ENCODE peak calls at places on chromosomes 16 and 17, in six cellular contexts. One of them, this sample, is unnamed. For H3K4me1, the result is how much of the 10 kb centered on the place peaks cover.

GRCh38 chr16:56880685-56881084 is 15.7 kb downstream of the SLC12A3 start:
- DNase-seq in tibial artery: no peak
- DNase-seq in GM12878: no peak
- DNase-seq in CD4-positive, alpha-beta memory T cell: no peak
- DNase-seq in mucosa of descending colon: no peak
- DNase-seq in astrocyte: no peak
- DNase-seq in this sample: no peak

GRCh38 chr16:24728891-24729242 is 584 bp upstream of the TNRC6A start:
- DNase-seq in tibial artery: no peak
- DNase-seq in GM12878: no peak
- DNase-seq in CD4-positive, alpha-beta memory T cell: no peak
- DNase-seq in mucosa of descending colon: no peak
- DNase-seq in astrocyte: no peak
- DNase-seq in this sample: no peak

GRCh38 chr17:76683011-76683755 is 27.6 kb downstream of the MXRA7 start:
- DNase-seq in tibial artery: no peak
- DNase-seq in GM12878: no peak
- DNase-seq in CD4-positive, alpha-beta memory T cell: no peak
- DNase-seq in mucosa of descending colon: no peak
- DNase-seq in astrocyte: no peak
- DNase-seq in this sample: no peak

GRCh38 chr16:50624449-50624782 is 56.7 kb downstream of the SNX20 start:
- DNase-seq in tibial artery: no peak
- DNase-seq in GM12878: no peak
- DNase-seq in CD4-positive, alpha-beta memory T cell: no peak
- DNase-seq in mucosa of descending colon: no peak
- DNase-seq in astrocyte: no peak
- DNase-seq in this sample: no peak

GRCh38 chr17:19716108-19717030 is at the start of gene SLC47A2:
- DNase-seq in tibial artery: no peak
- DNase-seq in GM12878: no peak
- DNase-seq in CD4-positive, alpha-beta memory T cell: no peak
- DNase-seq in mucosa of descending colon: no peak
- DNase-seq in astrocyte: no peak
- DNase-seq in this sample: no peak

GRCh38 chr17:73485130-73485529 is 159.1 kb downstream of the SDK2 start:
- DNase-seq in tibial artery: no peak
- DNase-seq in GM12878: no peak
- DNase-seq in CD4-positive, alpha-beta memory T cell: no peak
- DNase-seq in mucosa of descending colon: no peak
- DNase-seq in astrocyte: no peak
- DNase-seq in this sample: no peak

GRCh38 chr17:69880591-69881112 is 194.4 kb upstream of the KCNJ16 start:
- DNase-seq in tibial artery: no peak
- DNase-seq in GM12878: no peak
- DNase-seq in CD4-positive, alpha-beta memory T cell: no peak
- DNase-seq in mucosa of descending colon: no peak
- DNase-seq in astrocyte: no peak
- DNase-seq in this sample: no peak

GRCh38 chr17:81329279-81329926 is 34.3 kb upstream of the SLC38A10 start:
- DNase-seq in tibial artery: peak
- DNase-seq in GM12878: no peak
- DNase-seq in CD4-positive, alpha-beta memory T cell: no peak
- DNase-seq in mucosa of descending colon: peak
- DNase-seq in astrocyte: peak
- DNase-seq in this sample: peak

GRCh38 chr17:73773702-73774101 is 129.5 kb upstream of the SDK2 start:
- DNase-seq in tibial artery: no peak
- DNase-seq in GM12878: no peak
- DNase-seq in CD4-positive, alpha-beta memory T cell: no peak
- DNase-seq in mucosa of descending colon: no peak
- DNase-seq in astrocyte: no peak
- DNase-seq in this sample: no peak

GRCh38 chr16:13873835-13874438 is 46.0 kb upstream of the ERCC4 start:
- DNase-seq in tibial artery: no peak
- DNase-seq in GM12878: no peak
- DNase-seq in CD4-positive, alpha-beta memory T cell: no peak
- DNase-seq in mucosa of descending colon: no peak
- DNase-seq in astrocyte: no peak
- DNase-seq in this sample: no peak

GRCh38 chr17:73743802-73744201 is 99.6 kb upstream of the SDK2 start:
- DNase-seq in tibial artery: no peak
- DNase-seq in GM12878: no peak
- DNase-seq in CD4-positive, alpha-beta memory T cell: no peak
- DNase-seq in mucosa of descending colon: peak
- DNase-seq in astrocyte: no peak
- DNase-seq in this sample: peak

GRCh38 chr16:85027968-85028637 is 508 bp downstream of the KIAA0513 start:
- DNase-seq in tibial artery: no peak
- DNase-seq in GM12878: no peak
- DNase-seq in CD4-positive, alpha-beta memory T cell: no peak
- DNase-seq in mucosa of descending colon: peak
- DNase-seq in astrocyte: no peak
- DNase-seq in this sample: peak

GRCh38 chr16:48366165-48367093 is 18.8 kb downstream of the SIAH1 start:
- DNase-seq in tibial artery: peak
- DNase-seq in GM12878: peak
- DNase-seq in CD4-positive, alpha-beta memory T cell: peak
- DNase-seq in mucosa of descending colon: peak
- DNase-seq in astrocyte: peak
- DNase-seq in this sample: no peak

GRCh38 chr16:57863434-57864160 is 61.3 kb upstream of the KIFC3 start:
- DNase-seq in tibial artery: peak
- DNase-seq in GM12878: no peak
- DNase-seq in CD4-positive, alpha-beta memory T cell: no peak
- DNase-seq in mucosa of descending colon: peak
- DNase-seq in astrocyte: peak
- DNase-seq in this sample: peak

GRCh38 chr16:48597563-48598392 is 12.2 kb downstream of the N4BP1 start:
- DNase-seq in tibial artery: no peak
- DNase-seq in GM12878: no peak
- DNase-seq in CD4-positive, alpha-beta memory T cell: no peak
- DNase-seq in mucosa of descending colon: no peak
- DNase-seq in astrocyte: no peak
- DNase-seq in this sample: no peak

GRCh38 chr17:57586099-57586702 is 158.9 kb downstream of the CCDC182 start:
- DNase-seq in tibial artery: no peak
- DNase-seq in GM12878: no peak
- DNase-seq in CD4-positive, alpha-beta memory T cell: no peak
- DNase-seq in mucosa of descending colon: no peak
- DNase-seq in astrocyte: no peak
- DNase-seq in this sample: no peak

GRCh38 chr17:67433248-67433924 is 56.3 kb downstream of the PITPNC1 start:
- DNase-seq in tibial artery: no peak
- DNase-seq in GM12878: no peak
- DNase-seq in CD4-positive, alpha-beta memory T cell: no peak
- DNase-seq in mucosa of descending colon: no peak
- DNase-seq in astrocyte: no peak
- DNase-seq in this sample: no peak

GRCh38 chr16:3020247-3020603 is at the start of gene TNFRSF12A:
- DNase-seq in tibial artery: peak
- DNase-seq in GM12878: no peak
- DNase-seq in CD4-positive, alpha-beta memory T cell: peak
- DNase-seq in mucosa of descending colon: peak
- DNase-seq in astrocyte: peak
- DNase-seq in this sample: peak

GRCh38 chr17:75067856-75068255 is 19.9 kb upstream of the SLC16A5 start:
- DNase-seq in tibial artery: no peak
- DNase-seq in GM12878: no peak
- DNase-seq in CD4-positive, alpha-beta memory T cell: peak
- DNase-seq in mucosa of descending colon: no peak
- DNase-seq in astrocyte: no peak
- DNase-seq in this sample: no peak

GRCh38 chr17:40139566-40140058 is 725 bp upstream of the CASC3 start:
- DNase-seq in tibial artery: no peak
- DNase-seq in GM12878: no peak
- DNase-seq in CD4-positive, alpha-beta memory T cell: no peak
- DNase-seq in mucosa of descending colon: peak
- DNase-seq in astrocyte: no peak
- DNase-seq in this sample: no peak

GRCh38 chr17:43475494-43476089 is 8.2 kb upstream of the DHX8 start:
- DNase-seq in tibial artery: no peak
- DNase-seq in GM12878: no peak
- DNase-seq in CD4-positive, alpha-beta memory T cell: no peak
- DNase-seq in mucosa of descending colon: no peak
- DNase-seq in astrocyte: no peak
- DNase-seq in this sample: no peak

GRCh38 chr16:4882633-4883285 is 35.5 kb downstream of the UBN1 start:
- DNase-seq in tibial artery: no peak
- DNase-seq in GM12878: no peak
- DNase-seq in CD4-positive, alpha-beta memory T cell: no peak
- DNase-seq in mucosa of descending colon: no peak
- DNase-seq in astrocyte: peak
- DNase-seq in this sample: no peak

GRCh38 chr17:83109793-83110645 is 30.6 kb downstream of the METRNL start:
- DNase-seq in tibial artery: peak
- DNase-seq in GM12878: no peak
- DNase-seq in CD4-positive, alpha-beta memory T cell: no peak
- DNase-seq in mucosa of descending colon: peak
- DNase-seq in astrocyte: peak
- DNase-seq in this sample: peak

GRCh38 chr17:16419929-16420271 is 4.5 kb downstream of the TRPV2 start:
- DNase-seq in tibial artery: no peak
- DNase-seq in GM12878: no peak
- DNase-seq in CD4-positive, alpha-beta memory T cell: peak
- DNase-seq in mucosa of descending colon: peak
- DNase-seq in astrocyte: peak
- DNase-seq in this sample: no peak

GRCh38 chr16:9345889-9346288 is 254.4 kb downstream of the HAPSTR1 start:
- DNase-seq in tibial artery: no peak
- DNase-seq in GM12878: no peak
- DNase-seq in CD4-positive, alpha-beta memory T cell: no peak
- DNase-seq in mucosa of descending colon: no peak
- DNase-seq in astrocyte: no peak
- DNase-seq in this sample: no peak

GRCh38 chr16:19384656-19385055 is 33.0 kb upstream of the TMC5 start:
- DNase-seq in tibial artery: no peak
- DNase-seq in GM12878: no peak
- DNase-seq in CD4-positive, alpha-beta memory T cell: no peak
- DNase-seq in mucosa of descending colon: peak
- DNase-seq in astrocyte: no peak
- DNase-seq in this sample: no peak

DNA sequence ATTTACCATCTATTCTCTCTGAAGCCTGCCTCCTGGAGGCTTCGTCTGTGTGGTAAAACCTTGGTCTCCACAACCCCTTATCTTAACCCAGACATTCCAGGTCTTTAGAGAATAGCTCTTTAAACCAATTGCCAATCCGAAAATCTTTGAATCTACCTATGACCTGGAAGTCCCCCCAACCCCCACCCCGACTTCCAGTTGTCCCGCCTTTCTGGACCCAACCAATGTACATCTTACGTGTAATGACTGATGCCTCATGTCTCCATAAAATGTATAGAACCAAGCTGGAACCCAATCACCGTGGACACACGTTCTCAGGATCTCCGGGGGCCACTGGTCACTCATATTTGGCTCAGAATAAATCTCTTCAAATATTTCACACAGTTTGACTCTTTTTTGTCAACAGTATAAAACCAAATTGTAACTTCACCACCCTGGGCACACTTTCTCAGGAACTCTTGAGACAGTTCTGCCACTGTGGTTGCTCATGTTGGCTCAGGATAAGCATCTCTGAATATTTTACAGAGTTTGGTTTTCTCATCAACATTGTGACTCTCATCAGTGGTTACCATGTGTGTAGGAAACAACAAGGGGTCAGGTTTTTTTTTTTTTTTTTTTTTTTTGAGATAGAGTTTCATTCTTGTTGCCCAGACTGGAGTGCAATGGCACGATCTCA is 18.1 kb upstream of the DNAH17 start:
- DNase-seq in tibial artery: no peak
- DNase-seq in GM12878: no peak
- DNase-seq in CD4-positive, alpha-beta memory T cell: no peak
- DNase-seq in mucosa of descending colon: no peak
- DNase-seq in astrocyte: no peak
- DNase-seq in this sample: no peak
- H3K4me1 ChIP-seq in tibial artery: under half
- H3K4me1 ChIP-seq in GM12878: under half
- H3K4me1 ChIP-seq in CD4-positive, alpha-beta memory T cell: under half
- H3K4me1 ChIP-seq in mucosa of descending colon: under half
- H3K4me1 ChIP-seq in astrocyte: under half
- H3K4me1 ChIP-seq in this sample: under half

GRCh38 chr17:8091033-8091687 is 3.6 kb upstream of the ALOX12B start:
- DNase-seq in tibial artery: no peak
- DNase-seq in GM12878: peak
- DNase-seq in CD4-positive, alpha-beta memory T cell: no peak
- DNase-seq in mucosa of descending colon: no peak
- DNase-seq in astrocyte: no peak
- DNase-seq in this sample: no peak
- H3K4me3 ChIP-seq in tibial artery: no peak
- H3K4me3 ChIP-seq in GM12878: no peak
- H3K4me3 ChIP-seq in CD4-positive, alpha-beta memory T cell: no peak
- H3K4me3 ChIP-seq in mucosa of descending colon: no peak
- H3K4me3 ChIP-seq in astrocyte: no peak
- H3K4me3 ChIP-seq in this sample: no peak

GRCh38 chr16:65667013-65667578 is 545.2 kb upstream of the CDH11 start:
- DNase-seq in tibial artery: no peak
- DNase-seq in GM12878: no peak
- DNase-seq in CD4-positive, alpha-beta memory T cell: no peak
- DNase-seq in mucosa of descending colon: no peak
- DNase-seq in astrocyte: peak
- DNase-seq in this sample: no peak
- H3K4me1 ChIP-seq in tibial artery: under half
- H3K4me1 ChIP-seq in GM12878: under half
- H3K4me1 ChIP-seq in CD4-positive, alpha-beta memory T cell: under half
- H3K4me1 ChIP-seq in mucosa of descending colon: under half
- H3K4me1 ChIP-seq in astrocyte: under half
- H3K4me1 ChIP-seq in this sample: under half

GRCh38 chr16:31441956-31442355 is 633 bp downstream of the ZNF843 start:
- DNase-seq in tibial artery: no peak
- DNase-seq in GM12878: no peak
- DNase-seq in CD4-positive, alpha-beta memory T cell: no peak
- DNase-seq in mucosa of descending colon: no peak
- DNase-seq in astrocyte: no peak
- DNase-seq in this sample: peak
- H3K4me3 ChIP-seq in tibial artery: peak
- H3K4me3 ChIP-seq in GM12878: no peak
- H3K4me3 ChIP-seq in CD4-positive, alpha-beta memory T cell: no peak
- H3K4me3 ChIP-seq in mucosa of descending colon: no peak
- H3K4me3 ChIP-seq in astrocyte: no peak
- H3K4me3 ChIP-seq in this sample: peak

GRCh38 chr16:67853670-67854069 is 6.2 kb upstream of the CENPT start:
- DNase-seq in tibial artery: no peak
- DNase-seq in GM12878: no peak
- DNase-seq in CD4-positive, alpha-beta memory T cell: no peak
- DNase-seq in mucosa of descending colon: no peak
- DNase-seq in astrocyte: no peak
- DNase-seq in this sample: no peak

GRCh38 chr16:67855789-67856188 is 8.3 kb upstream of the CENPT start:
- DNase-seq in tibial artery: no peak
- DNase-seq in GM12878: no peak
- DNase-seq in CD4-positive, alpha-beta memory T cell: no peak
- DNase-seq in mucosa of descending colon: no peak
- DNase-seq in astrocyte: no peak
- DNase-seq in this sample: no peak

GRCh38 chr16:67858448-67858993 is 11.0 kb upstream of the CENPT start:
- DNase-seq in tibial artery: no peak
- DNase-seq in GM12878: no peak
- DNase-seq in CD4-positive, alpha-beta memory T cell: no peak
- DNase-seq in mucosa of descending colon: no peak
- DNase-seq in astrocyte: no peak
- DNase-seq in this sample: no peak

GRCh38 chr16:67857547-67858233 is 10.2 kb upstream of the CENPT start:
- DNase-seq in tibial artery: peak
- DNase-seq in GM12878: no peak
- DNase-seq in CD4-positive, alpha-beta memory T cell: peak
- DNase-seq in mucosa of descending colon: peak
- DNase-seq in astrocyte: peak
- DNase-seq in this sample: peak

GRCh38 chr16:67856927-67857546 is 9.5 kb upstream of the CENPT start:
- DNase-seq in tibial artery: no peak
- DNase-seq in GM12878: no peak
- DNase-seq in CD4-positive, alpha-beta memory T cell: no peak
- DNase-seq in mucosa of descending colon: no peak
- DNase-seq in astrocyte: no peak
- DNase-seq in this sample: no peak
- H3K4me1 ChIP-seq in tibial artery: under half
- H3K4me1 ChIP-seq in GM12878: under half
- H3K4me1 ChIP-seq in CD4-positive, alpha-beta memory T cell: under half
- H3K4me1 ChIP-seq in mucosa of descending colon: under half
- H3K4me1 ChIP-seq in astrocyte: under half
- H3K4me1 ChIP-seq in this sample: under half

This sample was measured in right cardiac atrium.